ENCODE peak calls at places on chromosomes 12 and 14, in six cellular contexts. O is AG04450, I is left ventricle myocardium inferior, Y is PC-3, Q is brain microvascular endothelial cell, P is IMR-90. K is an unnamed sample.

GRCh38 chr14:53399057-53399456 is 245.9 kb upstream of the DDHD1 start:
- DNase-seq in O (no peak), I (no peak), Y (peak; percentile 65), Q (peak; percentile 82), P (peak; percentile 76), K (no peak)

GRCh38 chr12:26953447-26953846 is 15.2 kb downstream of the FGFR1OP2 start:
- DNase-seq in O (no peak), I (no peak), Y (no peak), Q (no peak), P (peak; percentile 28), K (no peak)

GRCh38 chr12:64635356-64635998 is 25.2 kb downstream of the RASSF3 start:
- DNase-seq in O (no peak), I (no peak), Y (no peak), Q (no peak), P (no peak), K (no peak)

GRCh38 chr12:57342207-57342691 is 88.6 kb downstream of the R3HDM2 start:
- DNase-seq in O (peak; percentile 4), I (peak; percentile 14), Y (no peak), Q (peak; percentile 28), P (peak; percentile 54), K (peak; percentile 61)

GRCh38 chr12:110355080-110355479 is 48.4 kb downstream of the ANAPC7 start:
- DNase-seq in O (no peak), I (no peak), Y (peak; percentile 47), Q (peak; percentile 16), P (no peak), K (no peak)

GRCh38 chr14:96042218-96042930 is 3.2 kb downstream of the C14orf132 start:
- DNase-seq in O (peak; percentile 52), I (no peak), Y (no peak), Q (no peak), P (peak; percentile 69), K (no peak)

GRCh38 chr14:92653162-92653651 is 95.2 kb downstream of the LGMN start:
- DNase-seq in O (no peak), I (no peak), Y (no peak), Q (no peak), P (no peak), K (no peak)

GRCh38 chr12:42958271-42958674 is 368.7 kb upstream of the PRICKLE1 start:
- DNase-seq in O (no peak), I (no peak), Y (peak; percentile 82), Q (peak; percentile 45), P (peak; percentile 26), K (no peak)

GRCh38 chr12:70052931-70053497 is 190.2 kb upstream of the CNOT2 start:
- DNase-seq in O (no peak), I (no peak), Y (peak; percentile 88), Q (peak; percentile 74), P (peak; percentile 67), K (no peak)

GRCh38 chr14:69473271-69473670 is 11.3 kb upstream of the PLEKHD1 start:
- DNase-seq in O (no peak), I (no peak), Y (peak; percentile 74), Q (no peak), P (no peak), K (no peak)

GRCh38 chr12:38904932-38905479 is 385 bp downstream of the CPNE8 start:
- DNase-seq in O (no peak), I (peak; percentile 85), Y (peak; percentile 91), Q (peak; percentile 10), P (no peak), K (peak; percentile 77)

GRCh38 chr12:34625116-34625515 is 602.8 kb downstream of the ALG10 start:
- DNase-seq in O (no peak), I (no peak), Y (peak; percentile 78), Q (peak; percentile 0), P (no peak), K (no peak)

GRCh38 chr14:33555710-33556350 is 395.0 kb downstream of the EGLN3 start:
- DNase-seq in O (no peak), I (no peak), Y (no peak), Q (no peak), P (no peak), K (no peak)

GRCh38 chr12:119302334-119303132 is 32.0 kb upstream of the CCDC60 start:
- DNase-seq in O (no peak), I (no peak), Y (no peak), Q (no peak), P (no peak), K (no peak)

GRCh38 chr12:46209165-46209564 is 59.7 kb downstream of the SLC38A1 start:
- DNase-seq in O (no peak), I (no peak), Y (peak; percentile 80), Q (no peak), P (peak; percentile 51), K (no peak)

GRCh38 chr14:61188936-61189808 is 92.0 kb downstream of the TMEM30B start:
- DNase-seq in O (no peak), I (peak; percentile 36), Y (peak; percentile 84), Q (peak; percentile 60), P (peak; percentile 51), K (peak; percentile 44)

GRCh38 chr12:114679942-114680341 is 4.0 kb downstream of the TBX3 start:
- DNase-seq in O (no peak), I (no peak), Y (peak; percentile 34), Q (no peak), P (no peak), K (no peak)

GRCh38 chr14:103027451-103027850 is 29.9 kb downstream of the CDC42BPB start:
- DNase-seq in O (no peak), I (no peak), Y (no peak), Q (no peak), P (no peak), K (no peak)

GRCh38 chr12:69698054-69698453 is 1.0 kb downstream of the BEST3 start:
- DNase-seq in O (no peak), I (no peak), Y (no peak), Q (no peak), P (no peak), K (no peak)

GRCh38 chr14:48325486-48325885 is 650.1 kb upstream of the MDGA2 start:
- DNase-seq in O (no peak), I (no peak), Y (peak; percentile 69), Q (no peak), P (peak; percentile 48), K (no peak)

GRCh38 chr14:60981626-60982455 is 796 bp downstream of the SLC38A6 start:
- DNase-seq in O (peak; percentile 70), I (no peak), Y (peak; percentile 58), Q (peak; percentile 74), P (peak; percentile 94), K (peak; percentile 16)

GRCh38 chr12:104522985-104523719 is 66.4 kb downstream of the CHST11 start:
- DNase-seq in O (no peak), I (no peak), Y (peak; percentile 23), Q (no peak), P (no peak), K (no peak)

GRCh38 chr14:101073598-101073965 is 170.1 kb upstream of the RTL1 start:
- DNase-seq in O (no peak), I (no peak), Y (no peak), Q (no peak), P (no peak), K (peak; percentile 9)

GRCh38 chr12:107487011-107487680 is 198.5 kb upstream of the PWP1 start:
- DNase-seq in O (no peak), I (no peak), Y (no peak), Q (no peak), P (no peak), K (no peak)

GRCh38 chr12:67650127-67650495 is 1.6 kb downstream of the DYRK2 start:
- DNase-seq in O (no peak), I (peak; percentile 55), Y (no peak), Q (no peak), P (no peak), K (peak; percentile 41)

GRCh38 chr12:92275443-92276154 is 130.0 kb upstream of the BTG1 start:
- DNase-seq in O (no peak), I (no peak), Y (no peak), Q (no peak), P (no peak), K (no peak)

GRCh38 chr12:69513297-69513696 is 43.1 kb downstream of the FRS2 start:
- DNase-seq in O (no peak), I (no peak), Y (no peak), Q (no peak), P (no peak), K (no peak)

GRCh38 chr12:50258167-50258551 is 25.2 kb downstream of the LIMA1 start:
- DNase-seq in O (no peak), I (peak; percentile 32), Y (no peak), Q (no peak), P (no peak), K (peak; percentile 53)

GRCh38 chr12:52740591-52740990 is 36.6 kb downstream of the KRT76 start:
- DNase-seq in O (no peak), I (no peak), Y (peak; percentile 38), Q (no peak), P (no peak), K (no peak)

GRCh38 chr14:51430600-51430999 is 190.6 kb downstream of the TMX1 start:
- DNase-seq in O (no peak), I (no peak), Y (no peak), Q (no peak), P (no peak), K (no peak)

GRCh38 chr12:233615-233968 is 19.6 kb upstream of the SLC6A12 start:
- DNase-seq in O (no peak), I (no peak), Y (no peak), Q (no peak), P (no peak), K (no peak)
- H3K27me3 ChIP-seq in O (peaks cover 31% of the 10 kb centered on the region), I (peaks cover 5% of the 10 kb centered on the region), Y (peaks cover 44% of the 10 kb centered on the region), Q (peaks cover 19% of the 10 kb centered on the region), P (peaks cover 52% of the 10 kb centered on the region), K (no peaks in the 10 kb centered on the region)

DNA sequence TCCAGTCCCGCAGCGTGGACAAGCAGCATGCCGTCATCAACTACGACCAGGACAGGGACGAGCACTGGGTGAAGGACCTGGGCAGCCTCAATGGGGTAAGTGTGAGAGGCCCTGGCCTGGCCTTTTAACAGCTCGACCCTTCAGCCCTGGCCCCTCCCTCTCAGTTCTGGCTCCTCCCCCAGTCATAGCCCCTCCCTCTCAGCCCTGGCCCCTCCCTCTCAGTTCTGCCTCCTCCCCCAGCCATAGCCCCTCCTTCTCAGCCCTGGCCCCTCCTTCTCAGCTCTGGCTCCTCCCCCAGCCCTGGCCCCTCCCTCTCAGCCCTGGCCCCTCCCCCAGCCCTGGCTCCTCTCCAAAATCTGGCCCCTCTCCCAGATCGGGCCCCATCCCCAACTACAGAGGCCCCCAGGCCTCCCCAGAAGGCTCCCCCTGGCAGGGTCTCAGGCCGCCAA is 11.2 kb downstream of the CEP170B start:
- DNase-seq in O (no peak), I (no peak), Y (peak; percentile 60), Q (peak; percentile 12), P (peak; percentile 16), K (peak; percentile 48)
- TF ChIP-seq CTCF in O (no peak), I (no peak), Y (no peak), Q (no peak), P (no peak), K (no peak)

DNA sequence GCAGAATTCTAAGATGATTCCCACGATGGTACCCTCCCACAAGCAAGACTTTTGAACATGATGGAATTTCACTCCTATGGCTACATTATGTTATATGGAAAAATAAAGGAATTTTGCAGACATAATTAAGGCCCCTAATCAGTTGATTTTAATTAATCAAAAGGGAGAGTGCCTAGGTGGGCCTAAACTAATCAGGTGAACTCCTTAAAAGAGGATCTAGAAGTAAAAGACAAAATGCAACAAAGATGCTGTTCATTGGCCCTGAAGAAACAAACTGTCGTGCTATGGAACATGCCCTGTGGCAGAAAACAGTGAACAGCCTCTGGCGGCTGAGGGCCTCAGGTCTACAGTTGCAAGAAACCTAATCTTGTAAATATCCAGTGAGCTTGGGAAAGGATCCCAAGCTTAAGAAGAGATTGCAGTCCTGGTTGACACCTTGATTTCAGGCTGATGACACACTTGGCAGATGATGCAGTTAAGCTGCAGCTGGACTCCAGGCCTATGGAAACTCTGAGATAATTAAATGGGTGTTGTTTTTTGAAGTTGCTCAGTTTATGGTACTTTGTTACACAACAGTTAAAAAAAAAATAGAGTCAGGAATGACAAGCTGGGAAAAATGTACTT is 13.8 kb downstream of the TMCC3 start:
- DNase-seq in O (no peak), I (no peak), Y (no peak), Q (no peak), P (no peak), K (no peak)
- H3K27me3 ChIP-seq in O (no peaks in the 10 kb centered on the region), I (no peaks in the 10 kb centered on the region), Y (no peaks in the 10 kb centered on the region), Q (no peaks in the 10 kb centered on the region), P (peaks cover 2% of the 10 kb centered on the region), K (no peaks in the 10 kb centered on the region)

GRCh38 chr14:39847191-39847590 is 415.0 kb upstream of the FBXO33 start:
- DNase-seq in O (no peak), I (no peak), Y (peak; percentile 11), Q (no peak), P (no peak), K (no peak)
- TF ChIP-seq CTCF in O (no peak), I (no peak), Y (no peak), Q (no peak), P (no peak), K (no peak)